ENCODE peak calls at places on chromosomes 3 and 15, in seven cellular contexts. One of them, this sample, is unnamed.

GRCh38 chr3:195159819-195160175 is 111.2 kb downstream of the XXYLT1 start:
- DNase-seq in GM19239: no peak
- DNase-seq in HEK293T: no peak
- DNase-seq in coronary artery: no peak
- DNase-seq in foreskin keratinocyte: no peak
- DNase-seq in posterior cingulate gyrus: no peak
- DNase-seq in T-helper 2 cell treated with Interferon-gamma antibody and Interleukin-4, amounts not matched to agents 5 μg/mL and 100 μg/mL, for 36 hours: no peak
- DNase-seq in this sample: no peak

GRCh38 chr3:98900265-98901031 is 1.0 kb downstream of the DCBLD2 start:
- DNase-seq in GM19239: no peak
- DNase-seq in HEK293T: no peak
- DNase-seq in coronary artery: no peak
- DNase-seq in foreskin keratinocyte: no peak
- DNase-seq in posterior cingulate gyrus: no peak
- DNase-seq in T-helper 2 cell treated with Interferon-gamma antibody and Interleukin-4, amounts not matched to agents 5 μg/mL and 100 μg/mL, for 36 hours: no peak
- DNase-seq in this sample: no peak

GRCh38 chr3:66809579-66809958 is 188.5 kb upstream of the KBTBD8 start:
- DNase-seq in GM19239: no peak
- DNase-seq in HEK293T: no peak
- DNase-seq in coronary artery: no peak
- DNase-seq in foreskin keratinocyte: no peak
- DNase-seq in posterior cingulate gyrus: no peak
- DNase-seq in T-helper 2 cell treated with Interferon-gamma antibody and Interleukin-4, amounts not matched to agents 5 μg/mL and 100 μg/mL, for 36 hours: no peak
- DNase-seq in this sample: no peak

GRCh38 chr15:76799760-76800159 is 105.4 kb downstream of the SCAPER start:
- DNase-seq in GM19239: no peak
- DNase-seq in HEK293T: no peak
- DNase-seq in coronary artery: no peak
- DNase-seq in foreskin keratinocyte: peak
- DNase-seq in posterior cingulate gyrus: no peak
- DNase-seq in T-helper 2 cell treated with Interferon-gamma antibody and Interleukin-4, amounts not matched to agents 5 μg/mL and 100 μg/mL, for 36 hours: no peak
- DNase-seq in this sample: no peak

GRCh38 chr3:106036706-106037105 is 167.9 kb upstream of the CBLB start:
- DNase-seq in GM19239: no peak
- DNase-seq in HEK293T: no peak
- DNase-seq in coronary artery: no peak
- DNase-seq in foreskin keratinocyte: no peak
- DNase-seq in posterior cingulate gyrus: no peak
- DNase-seq in T-helper 2 cell treated with Interferon-gamma antibody and Interleukin-4, amounts not matched to agents 5 μg/mL and 100 μg/mL, for 36 hours: no peak
- DNase-seq in this sample: no peak

GRCh38 chr3:43540625-43541024 is 81.2 kb downstream of the ANO10 start:
- DNase-seq in GM19239: no peak
- DNase-seq in HEK293T: no peak
- DNase-seq in coronary artery: no peak
- DNase-seq in foreskin keratinocyte: no peak
- DNase-seq in posterior cingulate gyrus: no peak
- DNase-seq in T-helper 2 cell treated with Interferon-gamma antibody and Interleukin-4, amounts not matched to agents 5 μg/mL and 100 μg/mL, for 36 hours: no peak
- DNase-seq in this sample: no peak

GRCh38 chr3:134034005-134034785 is 4.5 kb upstream of the SLCO2A1 start:
- DNase-seq in GM19239: no peak
- DNase-seq in HEK293T: no peak
- DNase-seq in coronary artery: peak
- DNase-seq in foreskin keratinocyte: no peak
- DNase-seq in posterior cingulate gyrus: no peak
- DNase-seq in T-helper 2 cell treated with Interferon-gamma antibody and Interleukin-4, amounts not matched to agents 5 μg/mL and 100 μg/mL, for 36 hours: no peak
- DNase-seq in this sample: no peak

GRCh38 chr15:40766194-40766830 is 2.4 kb downstream of the GCHFR start:
- DNase-seq in GM19239: no peak
- DNase-seq in HEK293T: no peak
- DNase-seq in coronary artery: no peak
- DNase-seq in foreskin keratinocyte: no peak
- DNase-seq in posterior cingulate gyrus: no peak
- DNase-seq in T-helper 2 cell treated with Interferon-gamma antibody and Interleukin-4, amounts not matched to agents 5 μg/mL and 100 μg/mL, for 36 hours: no peak
- DNase-seq in this sample: no peak

GRCh38 chr3:179355996-179356395 is 8.5 kb downstream of the MFN1 start:
- DNase-seq in GM19239: no peak
- DNase-seq in HEK293T: no peak
- DNase-seq in coronary artery: no peak
- DNase-seq in foreskin keratinocyte: no peak
- DNase-seq in posterior cingulate gyrus: no peak
- DNase-seq in T-helper 2 cell treated with Interferon-gamma antibody and Interleukin-4, amounts not matched to agents 5 μg/mL and 100 μg/mL, for 36 hours: no peak
- DNase-seq in this sample: no peak

This sample was measured in occipital lobe.